ENCODE peak calls at places on chromosome 3, in eight cellular contexts. P, V, D, K, Z, T, M and H are unnamed samples.

GRCh38 chr3:4938583-4938982 is 40.7 kb upstream of the BHLHE40 start:
- DNase-seq in P (no peak), V (no peak), D (no peak), K (no peak), Z (no peak), T (no peak), M (no peak), H (no peak)

GRCh38 chr3:168249048-168249538 is 153.4 kb upstream of the GOLIM4 start:
- DNase-seq in P (peak; percentile 68), V (no peak), D (no peak), K (peak; percentile 11), Z (no peak), T (peak; percentile 11), M (no peak), H (no peak)

GRCh38 chr3:40980467-40980866 is 218.8 kb upstream of the CTNNB1 start:
- DNase-seq in P (no peak), V (no peak), D (no peak), K (no peak), Z (no peak), T (no peak), M (no peak), H (no peak)

GRCh38 chr3:186025161-186025560 is 83.7 kb downstream of the ETV5 start:
- DNase-seq in P (no peak), V (no peak), D (no peak), K (peak; percentile 78), Z (no peak), T (no peak), M (no peak), H (no peak)

GRCh38 chr3:62229201-62229600 is 144.1 kb downstream of the FEZF2 start:
- DNase-seq in P (peak; percentile 72), V (no peak), D (no peak), K (no peak), Z (no peak), T (no peak), M (no peak), H (no peak)

GRCh38 chr3:48561045-48561736 is 2.4 kb downstream of the UCN2 start:
- DNase-seq in P (no peak), V (no peak), D (no peak), K (peak; percentile 39), Z (no peak), T (no peak), M (peak; percentile 77), H (no peak)

GRCh38 chr3:188196232-188196990 is 42.5 kb downstream of the LPP start:
- DNase-seq in P (no peak), V (no peak), D (no peak), K (peak; percentile 59), Z (no peak), T (no peak), M (no peak), H (no peak)

GRCh38 chr3:66822059-66823009 is 175.8 kb upstream of the KBTBD8 start:
- DNase-seq in P (peak; percentile 9), V (peak; percentile 30), D (peak; percentile 57), K (peak; percentile 33), Z (no peak), T (peak; percentile 81), M (peak; percentile 36), H (peak; percentile 53)

GRCh38 chr3:108322352-108322751 is 26.0 kb downstream of the HHLA2 start:
- DNase-seq in P (no peak), V (no peak), D (no peak), K (no peak), Z (no peak), T (no peak), M (no peak), H (peak; percentile 9)